ENCODE peak calls at places on chromosomes 6 and 20, in ten cellular contexts. E is A673, G is lower leg skin, B is endothelial cell, X is GM20000, J is choroid plexus epithelial cell, C is HL-60, H is A549, P is IMR-90, I is heart left ventricle. V is an unnamed sample.

GRCh38 chr6:26322645-26323482 is 42.1 kb upstream of the BTN3A2 start:
- DNase-seq in E (peak), G (no peak), B (peak), X (no peak), J (peak), C (peak), H (no peak), P (peak), I (no peak), V (peak)

GRCh38 chr20:7722564-7722963 is 217.7 kb downstream of the HAO1 start:
- DNase-seq in E (no peak), G (no peak), B (no peak), X (no peak), J (no peak), C (no peak), H (no peak), P (no peak), I (no peak), V (no peak)

GRCh38 chr6:116012471-116012949 is 48.2 kb downstream of the FRK start:
- DNase-seq in E (no peak), G (no peak), B (no peak), X (no peak), J (peak), C (no peak), H (no peak), P (peak), I (no peak), V (no peak)

GRCh38 chr6:101722991-101723579 is 329.6 kb downstream of the GRIK2 start:
- DNase-seq in E (peak), G (no peak), B (no peak), X (no peak), J (peak), C (no peak), H (no peak), P (peak), I (no peak), V (peak)

GRCh38 chr6:98834060-98835031 is at the start of gene POU3F2:
- DNase-seq in E (peak), G (peak), B (peak), X (peak), J (peak), C (peak), H (peak), P (peak), I (peak), V (peak)

GRCh38 chr20:16205505-16205904 is 367.7 kb downstream of the KIF16B start:
- DNase-seq in E (no peak), G (no peak), B (no peak), X (no peak), J (no peak), C (no peak), H (no peak), P (no peak), I (no peak), V (no peak)

GRCh38 chr6:11771473-11772048 is 7.0 kb downstream of the ADTRP start:
- DNase-seq in E (no peak), G (no peak), B (no peak), X (no peak), J (peak), C (no peak), H (no peak), P (peak), I (no peak), V (no peak)

GRCh38 chr20:1369970-1370369 is 22.9 kb downstream of the FKBP1A start:
- DNase-seq in E (no peak), G (no peak), B (no peak), X (no peak), J (no peak), C (no peak), H (no peak), P (no peak), I (no peak), V (no peak)

GRCh38 chr6:42974919-42975505 is 4.0 kb downstream of the PEX6 start:
- DNase-seq in E (no peak), G (no peak), B (no peak), X (no peak), J (no peak), C (no peak), H (no peak), P (no peak), I (no peak), V (no peak)

GRCh38 chr20:36732456-36732855 is 13.4 kb downstream of the NDRG3 start:
- DNase-seq in E (no peak), G (no peak), B (no peak), X (no peak), J (no peak), C (no peak), H (no peak), P (no peak), I (no peak), V (no peak)

GRCh38 chr6:12873706-12874105 is 157.1 kb downstream of the PHACTR1 start:
- DNase-seq in E (no peak), G (no peak), B (no peak), X (no peak), J (no peak), C (no peak), H (no peak), P (no peak), I (no peak), V (no peak)

GRCh38 chr20:52103911-52104545 is 87.6 kb downstream of the ZFP64 start:
- DNase-seq in E (peak), G (no peak), B (peak), X (peak), J (peak), C (peak), H (no peak), P (peak), I (no peak), V (no peak)

GRCh38 chr6:118588626-118589025 is 40.5 kb downstream of the PLN start:
- DNase-seq in E (no peak), G (no peak), B (no peak), X (no peak), J (peak), C (no peak), H (no peak), P (peak), I (no peak), V (peak)

GRCh38 chr6:161613711-161614110 is 339.9 kb upstream of the AGPAT4 start:
- DNase-seq in E (no peak), G (no peak), B (no peak), X (no peak), J (no peak), C (no peak), H (no peak), P (no peak), I (no peak), V (no peak)

GRCh38 chr6:164200071-164200470 is 785.6 kb downstream of the QKI start:
- DNase-seq in E (peak), G (no peak), B (no peak), X (no peak), J (peak), C (no peak), H (no peak), P (no peak), I (no peak), V (no peak)

GRCh38 chr6:85551264-85551663 is 42.4 kb downstream of the SNX14 start:
- DNase-seq in E (peak), G (no peak), B (no peak), X (no peak), J (peak), C (no peak), H (no peak), P (no peak), I (no peak), V (no peak)

GRCh38 chr20:45322952-45323383 is 14.9 kb upstream of the MATN4 start:
- DNase-seq in E (peak), G (no peak), B (no peak), X (peak), J (peak), C (peak), H (no peak), P (peak), I (peak), V (peak)

GRCh38 chr20:10716855-10717254 is 43.1 kb upstream of the JAG1 start:
- DNase-seq in E (peak), G (no peak), B (no peak), X (no peak), J (peak), C (no peak), H (no peak), P (peak), I (no peak), V (no peak)

GRCh38 chr6:22248513-22249308 is 48.1 kb downstream of the PRL start:
- DNase-seq in E (no peak), G (no peak), B (no peak), X (no peak), J (peak), C (no peak), H (peak), P (peak), I (no peak), V (no peak)

GRCh38 chr6:13764996-13765395 is 49.4 kb downstream of the MCUR1 start:
- DNase-seq in E (no peak), G (no peak), B (no peak), X (peak), J (no peak), C (no peak), H (no peak), P (no peak), I (no peak), V (no peak)

GRCh38 chr20:59661141-59661540 is 56.8 kb downstream of the PHACTR3 start:
- DNase-seq in E (no peak), G (peak), B (no peak), X (no peak), J (no peak), C (no peak), H (no peak), P (no peak), I (no peak), V (no peak)

GRCh38 chr6:47762502-47762901 is 19.3 kb upstream of the OPN5 start:
- DNase-seq in E (no peak), G (no peak), B (no peak), X (no peak), J (no peak), C (no peak), H (no peak), P (no peak), I (no peak), V (no peak)

GRCh38 chr6:38234141-38234540 is 405.6 kb downstream of the BTBD9 start:
- DNase-seq in E (no peak), G (no peak), B (no peak), X (no peak), J (no peak), C (no peak), H (no peak), P (no peak), I (no peak), V (no peak)

GRCh38 chr6:3031857-3032256 is 32.2 kb downstream of the NQO2 start:
- DNase-seq in E (no peak), G (peak), B (no peak), X (no peak), J (no peak), C (no peak), H (no peak), P (no peak), I (no peak), V (no peak)
- TF ChIP-seq CTCF in E (no peak), G (no peak), B (no peak), X (no peak), J (no peak), C (no peak), H (no peak), P (no peak), I (no peak), V (no peak)

GRCh38 chr6:62286470-62286843 is 432 bp upstream of the KHDRBS2 start:
- DNase-seq in E (no peak), G (no peak), B (no peak), X (no peak), J (no peak), C (no peak), H (no peak), P (no peak), I (no peak), V (no peak)

GRCh38 chr6:62284725-62285124 is 1.3 kb downstream of the KHDRBS2 start:
- DNase-seq in E (no peak), G (no peak), B (no peak), X (no peak), J (no peak), C (no peak), H (no peak), P (no peak), I (no peak), V (no peak)

GRCh38 chr6:62285612-62286469 is at the start of gene KHDRBS2:
- DNase-seq in E (peak), G (peak), B (no peak), X (peak), J (no peak), C (peak), H (peak), P (no peak), I (peak), V (no peak)

GRCh38 chr6:62283359-62283758 is 2.7 kb downstream of the KHDRBS2 start:
- DNase-seq in E (no peak), G (no peak), B (no peak), X (no peak), J (no peak), C (no peak), H (no peak), P (no peak), I (no peak), V (no peak)

DNA sequence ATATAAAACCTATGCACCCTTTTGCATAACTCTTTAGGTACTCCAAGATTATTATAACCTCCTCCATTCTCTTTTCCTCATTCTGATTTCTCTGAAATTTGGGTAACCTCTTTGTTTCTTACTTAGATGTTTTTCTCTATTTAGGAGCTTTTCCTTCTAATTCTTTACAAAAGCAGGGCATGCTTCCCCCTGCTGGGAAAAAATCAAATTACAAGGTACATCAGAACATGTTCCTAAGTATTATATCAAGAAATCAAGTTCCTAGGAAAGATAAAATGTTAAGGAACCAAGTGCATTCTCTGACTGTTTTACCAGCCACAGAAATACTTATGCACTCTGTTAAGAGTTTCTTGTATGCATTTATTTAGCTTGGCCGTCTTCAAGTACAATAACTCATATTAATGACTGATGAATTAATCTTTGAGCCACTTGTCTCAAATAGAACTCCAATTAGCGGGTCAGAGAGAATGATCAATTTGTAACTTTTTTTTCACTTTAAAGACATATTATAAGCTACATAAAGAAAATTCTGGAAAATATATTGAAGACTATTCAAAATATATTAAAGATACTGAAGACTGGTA is 2.1 kb downstream of the KHDRBS2 start:
- DNase-seq in E (peak), G (no peak), B (peak), X (peak), J (peak), C (peak), H (peak), P (peak), I (no peak), V (peak)
- TF ChIP-seq CTCF in E (peak), G (no peak), B (peak), X (peak), J (peak), C (no peak), H (peak), P (peak), I (no peak), V (peak)

GRCh38 chr6:169417101-169417500 is 163.5 kb upstream of the THBS2 start:
- DNase-seq in E (no peak), G (no peak), B (no peak), X (no peak), J (no peak), C (no peak), H (no peak), P (no peak), I (no peak), V (no peak)

GRCh38 chr6:169424821-169425240 is 171.2 kb upstream of the THBS2 start:
- DNase-seq in E (no peak), G (no peak), B (no peak), X (no peak), J (peak), C (no peak), H (no peak), P (peak), I (no peak), V (no peak)

GRCh38 chr6:169421890-169422289 is 168.2 kb upstream of the THBS2 start:
- DNase-seq in E (no peak), G (no peak), B (no peak), X (no peak), J (no peak), C (no peak), H (no peak), P (no peak), I (no peak), V (no peak)

GRCh38 chr6:169424149-169424804 is 170.6 kb upstream of the THBS2 start:
- DNase-seq in E (no peak), G (no peak), B (no peak), X (no peak), J (no peak), C (no peak), H (no peak), P (no peak), I (no peak), V (no peak)

DNA sequence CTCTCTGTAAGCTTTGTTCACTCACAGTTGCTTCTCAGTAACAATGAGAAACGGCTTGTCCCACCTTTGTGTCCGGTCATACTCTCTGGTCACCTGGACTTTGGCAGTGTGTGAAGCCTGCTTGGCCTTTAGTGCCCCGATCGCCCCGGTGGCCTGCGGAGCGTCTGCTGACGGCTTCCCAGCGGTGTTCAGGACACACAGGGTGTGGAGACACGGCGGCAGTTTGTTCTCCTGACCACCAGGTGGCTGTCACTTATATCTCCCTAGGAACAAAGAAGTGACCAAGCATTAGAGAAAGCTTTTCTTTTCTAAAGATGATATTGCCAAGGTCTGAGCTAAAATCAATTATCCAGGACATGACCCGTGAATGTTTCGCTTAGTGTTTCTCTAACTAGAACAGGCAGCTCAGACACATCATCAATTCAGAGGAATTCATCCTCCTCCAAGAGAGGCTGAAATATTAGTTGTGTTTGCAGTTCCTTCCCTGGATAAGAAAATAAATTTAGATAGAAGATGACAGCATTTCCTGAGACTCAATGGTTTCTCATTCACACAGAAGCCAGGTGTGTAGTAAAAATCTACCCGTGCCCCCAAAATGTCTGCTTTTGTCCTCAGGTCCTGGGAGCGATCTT is 167.4 kb upstream of the THBS2 start:
- DNase-seq in E (peak), G (no peak), B (peak), X (no peak), J (peak), C (peak), H (no peak), P (peak), I (no peak), V (peak)
- TF ChIP-seq CTCF in E (peak), G (no peak), B (peak), X (no peak), J (peak), C (peak), H (no peak), P (peak), I (no peak), V (peak)

GRCh38 chr6:99997141-99997540 is 3.1 kb upstream of the MCHR2 start:
- DNase-seq in E (no peak), G (no peak), B (no peak), X (no peak), J (no peak), C (no peak), H (no peak), P (no peak), I (no peak), V (no peak)

GRCh38 chr6:100001915-100002388 is 7.9 kb upstream of the MCHR2 start:
- DNase-seq in E (peak), G (no peak), B (peak), X (peak), J (peak), C (peak), H (peak), P (peak), I (peak), V (peak)
- TF ChIP-seq CTCF in E (peak), G (no peak), B (peak), X (peak), J (peak), C (peak), H (peak), P (peak), I (peak), V (peak)

V was measured in HFFc6.